ENCODE peak calls at places on chromosomes 12 and 14, in four cellular contexts. W is NCI-H510A treated with DMSO at 0.1 percent for 48 hours; H is GM10248; G is stimulated activated CD8-positive, alpha-beta memory T cell treated with anti-CD3 and anti-CD28 coated beads, Interleukin-2, amount 100 ng/mL, for 1 hour. J is an unnamed sample.

GRCh38 chr14:100673085-100673806 is 53.4 kb upstream of the DLK1 start:
- DNase-seq in W (peak; percentile 97), H (no peak), G (no peak), J (no peak)

GRCh38 chr14:29278301-29278700 is 511.7 kb downstream of the FOXG1 start:
- DNase-seq in W (no peak), H (no peak), G (no peak), J (peak; percentile 3)

GRCh38 chr12:65597527-65597926 is 226.8 kb upstream of the HMGA2 start:
- DNase-seq in W (no peak), H (no peak), G (no peak), J (no peak)

GRCh38 chr12:94743174-94743573 is 92.8 kb upstream of the TMCC3 start:
- DNase-seq in W (no peak), H (no peak), G (no peak), J (no peak)

GRCh38 chr12:121990692-121991603 is 30.7 kb upstream of the BCL7A start:
- DNase-seq in W (peak; percentile 24), H (peak; percentile 71), G (no peak), J (peak; percentile 94)

GRCh38 chr14:103385153-103385993 is at the start of gene MARK3:
- DNase-seq in W (peak; percentile 91), H (peak; percentile 99), G (peak; percentile 92), J (peak; percentile 97)

GRCh38 chr12:31218203-31219025 is 107.5 kb downstream of the SINHCAF start:
- DNase-seq in W (no peak), H (no peak), G (no peak), J (no peak)

GRCh38 chr12:31590730-31591307 is at the start of gene DENND5B:
- DNase-seq in W (peak; percentile 26), H (peak; percentile 79), G (no peak), J (peak; percentile 92)

J was measured in GM12865.